ENCODE peak calls at places on chromosomes 2 and 18, in four cellular contexts. W, Z, Q and I are unnamed samples.

GRCh38 chr2:233208382-233209116 is 42.9 kb upstream of the ATG16L1 start:
- DNase-seq in Z (no peak), Q (no peak), W (no peak), I (peak; percentile 56)

GRCh38 chr18:77113361-77114069 is 19.1 kb downstream of the MBP start:
- DNase-seq in Q (peak; percentile 30), Z (no peak), W (no peak), I (no peak)

GRCh38 chr2:239971115-239971514 is 54.0 kb downstream of the NDUFA10 start:
- DNase-seq in W (no peak), Z (no peak), Q (no peak), I (no peak)

GRCh38 chr2:224378087-224379085 is 23.5 kb downstream of the FAM124B start:
- DNase-seq in Z (no peak), Q (no peak), W (no peak), I (no peak)

GRCh38 chr18:21448301-21448700 is 152.2 kb downstream of the ESCO1 start:
- DNase-seq in W (no peak), Q (no peak), Z (no peak), I (no peak)

GRCh38 chr18:55503167-55503820 is 84.7 kb downstream of the TCF4 start:
- DNase-seq in Z (no peak), Q (no peak), W (no peak), I (no peak)

GRCh38 chr2:212939777-212940531 is 211.5 kb downstream of the IKZF2 start:
- DNase-seq in Z (no peak), Q (no peak), W (no peak), I (no peak)

GRCh38 chr18:70368903-70369302 is 80.1 kb downstream of the SOCS6 start:
- DNase-seq in Q (no peak), W (no peak), Z (no peak), I (no peak)

GRCh38 chr2:233061591-233062446 is 1.7 kb downstream of the INPP5D start:
- DNase-seq in Q (peak; percentile 74), W (peak; percentile 77), Z (peak; percentile 19), I (peak; percentile 77)

GRCh38 chr2:239567786-239568185 is 167.0 kb upstream of the HDAC4 start:
- DNase-seq in Q (no peak), Z (no peak), W (no peak), I (peak; percentile 56)

GRCh38 chr18:48191494-48191893 is 217.7 kb downstream of the ZBTB7C start:
- DNase-seq in Z (no peak), Q (no peak), W (no peak), I (no peak)

GRCh38 chr2:171432206-171432968 is 1.4 kb downstream of the METTL8 start:
- DNase-seq in Z (no peak), W (peak; percentile 44), Q (no peak), I (no peak)

GRCh38 chr2:123688504-123688903 is 336.6 kb upstream of the CNTNAP5 start:
- DNase-seq in Q (no peak), Z (no peak), W (no peak), I (no peak)

GRCh38 chr2:77201755-77202154 is 320.4 kb downstream of the LRRTM4 start:
- DNase-seq in W (no peak), Q (no peak), Z (no peak), I (no peak)

GRCh38 chr18:8659609-8660242 is 45.6 kb upstream of the MTCL1 start:
- DNase-seq in Z (no peak), Q (no peak), W (no peak), I (no peak)

GRCh38 chr2:222423186-222423585 is 1.2 kb upstream of the SGPP2 start:
- DNase-seq in W (no peak), Q (no peak), Z (no peak), I (no peak)

GRCh38 chr2:120945832-120946231 is 210.2 kb downstream of the GLI2 start:
- DNase-seq in Q (no peak), W (no peak), Z (no peak), I (no peak)

GRCh38 chr2:217363470-217363869 is 503.6 kb upstream of the TNP1 start:
- DNase-seq in Z (no peak), Q (no peak), W (peak; percentile 93), I (no peak)

GRCh38 chr18:10299686-10300085 is 154.7 kb upstream of the APCDD1 start:
- DNase-seq in Z (no peak), W (peak; percentile 55), Q (no peak), I (no peak)

GRCh38 chr18:26971327-26971918 is 105.9 kb upstream of the AQP4 start:
- DNase-seq in Z (no peak), W (no peak), Q (peak; percentile 76), I (no peak)

GRCh38 chr2:237465515-237466227 is 21.4 kb upstream of the MLPH start:
- DNase-seq in Z (no peak), Q (no peak), W (peak; percentile 50), I (no peak)

GRCh38 chr2:140276661-140277060 is 1496.5 kb upstream of the NXPH2 start:
- DNase-seq in Q (no peak), W (no peak), Z (no peak), I (no peak)